ENCODE peak calls at places on chromosomes 12 and 14, in four cellular contexts. Q, X, W and O are unnamed samples.

GRCh38 chr12:87117516-87117915 is 861.3 kb upstream of the MGAT4C start:
- DNase-seq in W (no peak), X (no peak), Q (no peak), O (peak)

GRCh38 chr14:37081856-37082255 is 90.5 kb downstream of the SLC25A21 start:
- DNase-seq in X (no peak), W (no peak), Q (no peak), O (no peak)

GRCh38 chr12:5458229-5459050 is 26.5 kb downstream of the NTF3 start:
- DNase-seq in X (no peak), W (no peak), Q (no peak), O (no peak)

GRCh38 chr14:38171197-38171596 is 36.5 kb upstream of the SSTR1 start:
- DNase-seq in W (no peak), Q (no peak), X (no peak), O (no peak)

GRCh38 chr12:70305794-70306193 is 60.3 kb upstream of the KCNMB4 start:
- DNase-seq in Q (no peak), W (no peak), X (no peak), O (no peak)

GRCh38 chr12:41019461-41019860 is 168.7 kb upstream of the PDZRN4 start:
- DNase-seq in W (no peak), Q (no peak), X (no peak), O (no peak)

GRCh38 chr12:48482198-48482597 is at the start of gene C12orf54:
- DNase-seq in X (no peak), W (no peak), Q (no peak), O (no peak)

GRCh38 chr12:70695361-70696023 is 58.3 kb upstream of the PTPRB start:
- DNase-seq in Q (no peak), W (no peak), X (peak), O (no peak)

GRCh38 chr14:60777856-60778578 is 43.5 kb downstream of the MNAT1 start:
- DNase-seq in Q (no peak), W (no peak), X (no peak), O (no peak)

GRCh38 chr14:77601846-77602609 is 14.4 kb downstream of the SPTLC2 start:
- DNase-seq in Q (no peak), X (no peak), W (no peak), O (no peak)

GRCh38 chr12:110269622-110270124 is 11.4 kb upstream of the ATP2A2 start:
- DNase-seq in X (peak), W (no peak), Q (no peak), O (peak)

GRCh38 chr14:89911018-89911919 is 43.3 kb downstream of the EFCAB11 start:
- DNase-seq in W (peak), Q (peak), X (no peak), O (no peak)

GRCh38 chr12:116595672-116596071 is 36.5 kb downstream of the MAP1LC3B2 start:
- DNase-seq in Q (no peak), X (no peak), W (no peak), O (no peak)
- TF ChIP-seq NR3C1 in Q (no peak), X (no peak), W (no peak), O (no peak)

GRCh38 chr14:65334765-65335411 is 77.6 kb upstream of the FUT8 start:
- DNase-seq in Q (peak), W (no peak), X (no peak), O (no peak)
- TF ChIP-seq NR3C1 in Q (no peak), W (no peak), X (no peak), O (no peak)

DNA sequence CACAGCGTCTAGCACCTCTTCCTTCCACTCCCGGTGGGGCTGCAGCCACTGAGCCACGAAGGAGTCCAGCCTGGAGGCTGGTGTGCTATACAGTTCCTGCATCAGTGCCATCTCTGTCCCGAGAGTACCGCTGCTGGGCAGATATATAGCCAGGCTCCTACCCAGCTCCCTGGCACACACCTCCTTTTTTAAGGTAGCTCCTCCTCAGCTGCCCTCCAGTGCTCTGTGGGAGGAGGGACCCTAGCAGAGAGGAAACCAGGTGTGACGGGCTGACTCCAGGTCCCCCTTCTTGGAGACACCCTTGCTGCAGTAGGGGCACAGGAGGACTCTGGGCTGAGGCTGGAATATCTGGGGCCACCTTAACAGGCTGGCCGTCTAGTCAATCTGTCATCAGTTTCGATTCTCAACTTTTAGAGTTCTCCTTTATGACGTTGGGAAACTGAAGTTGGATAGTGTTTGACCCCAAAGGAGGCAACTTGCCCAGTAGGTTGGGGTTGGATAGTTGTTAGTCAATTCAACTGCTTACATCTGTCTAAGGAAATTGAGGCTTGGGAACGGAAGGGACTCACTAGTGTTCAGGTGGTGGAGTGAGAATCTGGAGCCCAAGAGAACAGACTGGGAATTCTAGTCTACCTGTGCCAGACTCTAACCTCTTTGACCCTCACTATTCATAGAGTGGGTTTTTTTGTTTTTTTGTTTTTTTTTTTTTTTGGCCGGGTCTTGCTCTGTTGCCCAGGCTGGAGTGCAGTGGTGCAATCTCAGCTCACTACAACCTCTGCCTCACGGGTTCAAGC is at the start of gene OASL:
- DNase-seq in Q (no peak), W (no peak), X (no peak), O (no peak)
- TF ChIP-seq NR3C1 in Q (no peak), W (no peak), X (no peak), O (no peak)

GRCh38 chr12:130162267-130162666 is at the start of gene FZD10:
- DNase-seq in Q (peak), X (no peak), W (no peak), O (no peak)
- TF ChIP-seq NR3C1 in Q (no peak), X (no peak), W (no peak), O (no peak)

GRCh38 chr12:21073822-21074460 is 57.1 kb upstream of the SLCO1B1 start:
- DNase-seq in X (no peak), Q (no peak), W (no peak), O (no peak)
- TF ChIP-seq NR3C1 in X (no peak), Q (no peak), W (no peak), O (no peak)